ENCODE peak calls at places on chromosomes 2 and 18, in six cellular contexts. T is SK-MEL-5, N is T-helper 2 cell, M is NCI-H1092, S is posterior vena cava, P is psoas muscle. D is an unnamed sample.
A peak's percentile ranks its signal among the peaks of the same experiment; 100 is the strongest.

GRCh38 chr2:8676915-8677645 is 4.8 kb upstream of the ID2 start:
- DNase-seq in T (no peak), S (no peak), M (no peak), N (no peak), P (no peak), D (no peak)

GRCh38 chr2:10120938-10121574 is 1.5 kb upstream of the RRM2 start:
- DNase-seq in M (no peak), S (no peak), N (no peak), T (peak; percentile 55), P (no peak), D (no peak)

GRCh38 chr18:3748081-3748480 is 298.1 kb downstream of the TGIF1 start:
- DNase-seq in T (peak; percentile 59), P (no peak), M (no peak), S (no peak), N (no peak), D (no peak)

GRCh38 chr2:127348421-127349000 is 39.3 kb downstream of the MAP3K2 start:
- DNase-seq in N (no peak), P (no peak), M (no peak), S (no peak), T (no peak), D (no peak)

GRCh38 chr2:216066255-216066654 is 15.4 kb downstream of the PECR start:
- DNase-seq in S (no peak), M (no peak), T (no peak), N (no peak), P (no peak), D (no peak)

GRCh38 chr2:225570000-225570399 is 170.5 kb downstream of the NYAP2 start:
- DNase-seq in M (no peak), S (no peak), T (peak; percentile 17), N (no peak), P (no peak), D (no peak)

GRCh38 chr2:145593991-145594702 is 1074.2 kb upstream of the ZEB2 start:
- DNase-seq in P (no peak), N (no peak), M (no peak), T (peak; percentile 45), S (no peak), D (no peak)

GRCh38 chr2:231902598-231902997 is 23.6 kb downstream of the NPPC start:
- DNase-seq in N (no peak), S (no peak), P (no peak), T (no peak), M (no peak), D (no peak)

GRCh38 chr2:33380001-33380609 is 96.3 kb upstream of the RASGRP3 start:
- DNase-seq in T (peak; percentile 72), N (no peak), P (no peak), M (no peak), S (no peak), D (no peak)

GRCh38 chr2:134836986-134837385 is 1.4 kb upstream of the ACMSD start:
- DNase-seq in M (no peak), T (no peak), P (no peak), S (no peak), N (no peak), D (no peak)

GRCh38 chr2:224014336-224014735 is 24.8 kb downstream of the SERPINE2 start:
- DNase-seq in N (no peak), P (no peak), S (no peak), T (peak; percentile 40), M (no peak), D (no peak)

GRCh38 chr2:17300141-17300540 is 218.1 kb downstream of the RAD51AP2 start:
- DNase-seq in S (no peak), N (no peak), T (no peak), M (no peak), P (no peak), D (no peak)

GRCh38 chr2:230847883-230848388 is 16.8 kb upstream of the ITM2C start:
- DNase-seq in S (peak; percentile 96), P (peak; percentile 85), T (peak; percentile 74), N (peak; percentile 61), M (peak; percentile 35), D (no peak)

GRCh38 chr2:129827251-129827894 is 152.1 kb upstream of the RAB6C start:
- DNase-seq in N (no peak), M (no peak), P (no peak), T (no peak), S (no peak), D (no peak)

GRCh38 chr18:58668897-58669296 is 2.4 kb upstream of the MALT1 start:
- DNase-seq in M (no peak), T (peak; percentile 38), P (no peak), N (no peak), S (no peak), D (no peak)

GRCh38 chr2:114925296-114926255 is 483.1 kb downstream of the DPP10 start:
- DNase-seq in P (no peak), M (no peak), T (no peak), S (no peak), N (no peak), D (no peak)

GRCh38 chr18:26614374-26614773 is 66.0 kb upstream of the KCTD1 start:
- DNase-seq in S (no peak), M (no peak), P (no peak), N (no peak), T (no peak), D (no peak)

GRCh38 chr2:226135861-226136548 is 663.6 kb downstream of the IRS1 start:
- DNase-seq in M (no peak), P (no peak), T (no peak), N (no peak), S (no peak), D (no peak)

GRCh38 chr2:155377178-155377780 is 678.8 kb downstream of the KCNJ3 start:
- DNase-seq in S (no peak), P (no peak), M (no peak), N (no peak), T (peak; percentile 64), D (peak; percentile 19)

GRCh38 chr2:145344076-145344724 is 824.3 kb upstream of the ZEB2 start:
- DNase-seq in P (no peak), M (no peak), T (no peak), S (no peak), N (no peak), D (no peak)

GRCh38 chr2:95025406-95026319 is at the start of gene MAL:
- DNase-seq in N (no peak), M (no peak), T (no peak), P (no peak), S (no peak), D (peak; percentile 50)